ENCODE peak calls at places on chromosomes 5 and 9, in nine cellular contexts. One of them, this sample, is unnamed. For H3K36me3, the result is how much of the 10 kb centered on the place peaks cover.

GRCh38 chr9:112535811-112536210 is 49.2 kb downstream of the KIAA1958 start:
- DNase-seq in uterus: no peak
- DNase-seq in stomach: no peak
- DNase-seq in left ventricle myocardium inferior: no peak
- DNase-seq in psoas muscle: no peak
- DNase-seq in heart right ventricle: no peak
- DNase-seq in heart left ventricle: no peak
- DNase-seq in brain microvascular endothelial cell: peak
- DNase-seq in GM23338: no peak
- DNase-seq in this sample: no peak

GRCh38 chr9:128685636-128686489 is 3.2 kb upstream of the SET start:
- DNase-seq in uterus: no peak
- DNase-seq in stomach: peak
- DNase-seq in left ventricle myocardium inferior: no peak
- DNase-seq in psoas muscle: no peak
- DNase-seq in heart right ventricle: no peak
- DNase-seq in heart left ventricle: no peak
- DNase-seq in brain microvascular endothelial cell: no peak
- DNase-seq in GM23338: no peak
- DNase-seq in this sample: no peak

GRCh38 chr9:124149992-124150391 is 107.8 kb upstream of the NEK6 start:
- DNase-seq in uterus: no peak
- DNase-seq in stomach: no peak
- DNase-seq in left ventricle myocardium inferior: no peak
- DNase-seq in psoas muscle: no peak
- DNase-seq in heart right ventricle: no peak
- DNase-seq in heart left ventricle: no peak
- DNase-seq in brain microvascular endothelial cell: no peak
- DNase-seq in GM23338: peak
- DNase-seq in this sample: no peak

GRCh38 chr9:134950811-134951210 is 33.1 kb upstream of the FCN1 start:
- DNase-seq in uterus: no peak
- DNase-seq in stomach: no peak
- DNase-seq in left ventricle myocardium inferior: no peak
- DNase-seq in psoas muscle: peak
- DNase-seq in heart right ventricle: no peak
- DNase-seq in heart left ventricle: no peak
- DNase-seq in brain microvascular endothelial cell: no peak
- DNase-seq in GM23338: no peak
- DNase-seq in this sample: no peak

GRCh38 chr5:126680215-126680817 is 79.6 kb downstream of the PHAX start:
- DNase-seq in uterus: no peak
- DNase-seq in stomach: no peak
- DNase-seq in left ventricle myocardium inferior: no peak
- DNase-seq in psoas muscle: no peak
- DNase-seq in heart right ventricle: no peak
- DNase-seq in heart left ventricle: no peak
- DNase-seq in brain microvascular endothelial cell: peak
- DNase-seq in GM23338: peak
- DNase-seq in this sample: no peak

GRCh38 chr5:103454774-103455173 is 107.8 kb downstream of the NUDT12 start:
- DNase-seq in uterus: no peak
- DNase-seq in stomach: no peak
- DNase-seq in left ventricle myocardium inferior: no peak
- DNase-seq in psoas muscle: no peak
- DNase-seq in heart right ventricle: no peak
- DNase-seq in heart left ventricle: no peak
- DNase-seq in brain microvascular endothelial cell: no peak
- DNase-seq in GM23338: no peak
- DNase-seq in this sample: no peak

GRCh38 chr5:170597109-170597741 is 93.4 kb downstream of the KCNIP1 start:
- DNase-seq in uterus: no peak
- DNase-seq in stomach: no peak
- DNase-seq in left ventricle myocardium inferior: no peak
- DNase-seq in psoas muscle: peak
- DNase-seq in heart right ventricle: no peak
- DNase-seq in heart left ventricle: no peak
- DNase-seq in brain microvascular endothelial cell: peak
- DNase-seq in GM23338: no peak
- DNase-seq in this sample: no peak

GRCh38 chr5:108564441-108564840 is 182.5 kb upstream of the FBXL17 start:
- DNase-seq in uterus: no peak
- DNase-seq in stomach: no peak
- DNase-seq in left ventricle myocardium inferior: no peak
- DNase-seq in psoas muscle: no peak
- DNase-seq in heart right ventricle: no peak
- DNase-seq in heart left ventricle: no peak
- DNase-seq in brain microvascular endothelial cell: no peak
- DNase-seq in GM23338: peak
- DNase-seq in this sample: no peak

GRCh38 chr9:122498883-122499288 is 11.7 kb upstream of the OR1J2 start:
- DNase-seq in uterus: no peak
- DNase-seq in stomach: no peak
- DNase-seq in left ventricle myocardium inferior: no peak
- DNase-seq in psoas muscle: no peak
- DNase-seq in heart right ventricle: no peak
- DNase-seq in heart left ventricle: no peak
- DNase-seq in brain microvascular endothelial cell: peak
- DNase-seq in GM23338: peak
- DNase-seq in this sample: no peak

GRCh38 chr9:103798620-103799019 is 295.5 kb upstream of the SMC2 start:
- DNase-seq in uterus: no peak
- DNase-seq in stomach: no peak
- DNase-seq in left ventricle myocardium inferior: no peak
- DNase-seq in psoas muscle: no peak
- DNase-seq in heart right ventricle: no peak
- DNase-seq in heart left ventricle: no peak
- DNase-seq in brain microvascular endothelial cell: peak
- DNase-seq in GM23338: no peak
- DNase-seq in this sample: no peak

GRCh38 chr5:116455061-116455460 is 119.6 kb downstream of the SEMA6A start:
- DNase-seq in uterus: no peak
- DNase-seq in stomach: no peak
- DNase-seq in left ventricle myocardium inferior: no peak
- DNase-seq in psoas muscle: no peak
- DNase-seq in heart right ventricle: no peak
- DNase-seq in heart left ventricle: no peak
- DNase-seq in brain microvascular endothelial cell: peak
- DNase-seq in GM23338: no peak
- DNase-seq in this sample: no peak

GRCh38 chr5:169762338-169763095 is 125.4 kb downstream of the DOCK2 start:
- DNase-seq in uterus: no peak
- DNase-seq in stomach: no peak
- DNase-seq in left ventricle myocardium inferior: no peak
- DNase-seq in psoas muscle: no peak
- DNase-seq in heart right ventricle: no peak
- DNase-seq in heart left ventricle: no peak
- DNase-seq in brain microvascular endothelial cell: no peak
- DNase-seq in GM23338: no peak
- DNase-seq in this sample: no peak

GRCh38 chr9:89498845-89499480 is 1.1 kb upstream of the SEMA4D start:
- DNase-seq in uterus: no peak
- DNase-seq in stomach: peak
- DNase-seq in left ventricle myocardium inferior: no peak
- DNase-seq in psoas muscle: no peak
- DNase-seq in heart right ventricle: no peak
- DNase-seq in heart left ventricle: no peak
- DNase-seq in brain microvascular endothelial cell: no peak
- DNase-seq in GM23338: no peak
- DNase-seq in this sample: no peak

GRCh38 chr9:110975278-110975677 is 63.0 kb downstream of the LPAR1 start:
- DNase-seq in uterus: no peak
- DNase-seq in stomach: no peak
- DNase-seq in left ventricle myocardium inferior: no peak
- DNase-seq in psoas muscle: no peak
- DNase-seq in heart right ventricle: no peak
- DNase-seq in heart left ventricle: no peak
- DNase-seq in brain microvascular endothelial cell: no peak
- DNase-seq in GM23338: no peak
- DNase-seq in this sample: no peak
- H3K36me3 ChIP-seq in uterus: under half
- H3K36me3 ChIP-seq in stomach: under half
- H3K36me3 ChIP-seq in left ventricle myocardium inferior: under half
- H3K36me3 ChIP-seq in psoas muscle: under half
- H3K36me3 ChIP-seq in heart right ventricle: under half
- H3K36me3 ChIP-seq in heart left ventricle: under half
- H3K36me3 ChIP-seq in brain microvascular endothelial cell: under half
- H3K36me3 ChIP-seq in GM23338: under half
- H3K36me3 ChIP-seq in this sample: under half

GRCh38 chr5:78637468-78637867 is 11.1 kb downstream of the LHFPL2 start:
- DNase-seq in uterus: no peak
- DNase-seq in stomach: no peak
- DNase-seq in left ventricle myocardium inferior: no peak
- DNase-seq in psoas muscle: no peak
- DNase-seq in heart right ventricle: no peak
- DNase-seq in heart left ventricle: no peak
- DNase-seq in brain microvascular endothelial cell: no peak
- DNase-seq in GM23338: no peak
- DNase-seq in this sample: no peak
- H3K27ac ChIP-seq in uterus: peak
- H3K27ac ChIP-seq in stomach: peak
- H3K27ac ChIP-seq in left ventricle myocardium inferior: peak
- H3K27ac ChIP-seq in psoas muscle: no peak
- H3K27ac ChIP-seq in heart right ventricle: peak
- H3K27ac ChIP-seq in heart left ventricle: peak
- H3K27ac ChIP-seq in brain microvascular endothelial cell: peak
- H3K27ac ChIP-seq in GM23338: no peak
- H3K27ac ChIP-seq in this sample: no peak

DNA sequence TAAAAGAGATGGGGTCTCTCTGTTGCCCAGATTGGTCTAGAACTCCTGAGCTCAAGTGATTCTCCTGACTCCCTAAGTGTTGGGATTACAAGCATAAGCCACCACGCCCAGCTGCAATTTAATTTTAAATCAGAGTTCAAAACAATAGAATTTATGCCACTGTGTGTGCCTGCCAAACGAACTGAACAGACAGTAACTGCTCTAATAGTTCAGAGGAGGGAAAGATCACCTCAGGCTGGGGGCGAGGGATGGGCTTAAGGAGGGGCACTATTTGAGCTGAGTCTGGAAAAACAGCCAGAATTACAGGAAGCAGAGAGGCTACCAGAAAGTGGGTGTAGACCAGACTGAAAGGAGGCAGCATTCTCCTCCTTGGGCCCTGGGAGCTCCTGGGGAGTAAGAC is 12.2 kb downstream of the NOL6 start:
- DNase-seq in uterus: no peak
- DNase-seq in stomach: no peak
- DNase-seq in left ventricle myocardium inferior: no peak
- DNase-seq in psoas muscle: no peak
- DNase-seq in heart right ventricle: no peak
- DNase-seq in heart left ventricle: no peak
- DNase-seq in brain microvascular endothelial cell: no peak
- DNase-seq in GM23338: no peak
- DNase-seq in this sample: no peak
- H3K36me3 ChIP-seq in uterus: under half
- H3K36me3 ChIP-seq in stomach: half or more
- H3K36me3 ChIP-seq in left ventricle myocardium inferior: half or more
- H3K36me3 ChIP-seq in psoas muscle: half or more
- H3K36me3 ChIP-seq in heart right ventricle: half or more
- H3K36me3 ChIP-seq in heart left ventricle: under half
- H3K36me3 ChIP-seq in brain microvascular endothelial cell: half or more
- H3K36me3 ChIP-seq in GM23338: under half
- H3K36me3 ChIP-seq in this sample: under half

GRCh38 chr9:132646726-132647125 is 23.1 kb downstream of the DDX31 start:
- DNase-seq in uterus: no peak
- DNase-seq in stomach: no peak
- DNase-seq in left ventricle myocardium inferior: no peak
- DNase-seq in psoas muscle: no peak
- DNase-seq in heart right ventricle: no peak
- DNase-seq in heart left ventricle: no peak
- DNase-seq in brain microvascular endothelial cell: no peak
- DNase-seq in GM23338: no peak
- DNase-seq in this sample: no peak
- H3K27ac ChIP-seq in uterus: no peak
- H3K27ac ChIP-seq in stomach: no peak
- H3K27ac ChIP-seq in left ventricle myocardium inferior: no peak
- H3K27ac ChIP-seq in psoas muscle: no peak
- H3K27ac ChIP-seq in heart right ventricle: no peak
- H3K27ac ChIP-seq in heart left ventricle: no peak
- H3K27ac ChIP-seq in brain microvascular endothelial cell: peak
- H3K27ac ChIP-seq in GM23338: no peak
- H3K27ac ChIP-seq in this sample: no peak

GRCh38 chr9:127430415-127430814 is 6.2 kb downstream of the ZNF79 start:
- DNase-seq in uterus: no peak
- DNase-seq in stomach: no peak
- DNase-seq in left ventricle myocardium inferior: no peak
- DNase-seq in psoas muscle: no peak
- DNase-seq in heart right ventricle: no peak
- DNase-seq in heart left ventricle: no peak
- DNase-seq in brain microvascular endothelial cell: no peak
- DNase-seq in GM23338: no peak
- DNase-seq in this sample: no peak
- H3K36me3 ChIP-seq in uterus: under half
- H3K36me3 ChIP-seq in stomach: half or more
- H3K36me3 ChIP-seq in left ventricle myocardium inferior: half or more
- H3K36me3 ChIP-seq in psoas muscle: half or more
- H3K36me3 ChIP-seq in heart right ventricle: half or more
- H3K36me3 ChIP-seq in heart left ventricle: half or more
- H3K36me3 ChIP-seq in brain microvascular endothelial cell: under half
- H3K36me3 ChIP-seq in GM23338: under half
- H3K36me3 ChIP-seq in this sample: under half

GRCh38 chr9:137032893-137033292 is 1.0 kb upstream of the FUT7 start:
- DNase-seq in uterus: no peak
- DNase-seq in stomach: no peak
- DNase-seq in left ventricle myocardium inferior: peak
- DNase-seq in psoas muscle: peak
- DNase-seq in heart right ventricle: peak
- DNase-seq in heart left ventricle: peak
- DNase-seq in brain microvascular endothelial cell: no peak
- DNase-seq in GM23338: no peak
- DNase-seq in this sample: no peak
- H3K27ac ChIP-seq in uterus: no peak
- H3K27ac ChIP-seq in stomach: peak
- H3K27ac ChIP-seq in left ventricle myocardium inferior: peak
- H3K27ac ChIP-seq in psoas muscle: no peak
- H3K27ac ChIP-seq in heart right ventricle: no peak
- H3K27ac ChIP-seq in heart left ventricle: no peak
- H3K27ac ChIP-seq in brain microvascular endothelial cell: no peak
- H3K27ac ChIP-seq in GM23338: no peak
- H3K27ac ChIP-seq in this sample: no peak

DNA sequence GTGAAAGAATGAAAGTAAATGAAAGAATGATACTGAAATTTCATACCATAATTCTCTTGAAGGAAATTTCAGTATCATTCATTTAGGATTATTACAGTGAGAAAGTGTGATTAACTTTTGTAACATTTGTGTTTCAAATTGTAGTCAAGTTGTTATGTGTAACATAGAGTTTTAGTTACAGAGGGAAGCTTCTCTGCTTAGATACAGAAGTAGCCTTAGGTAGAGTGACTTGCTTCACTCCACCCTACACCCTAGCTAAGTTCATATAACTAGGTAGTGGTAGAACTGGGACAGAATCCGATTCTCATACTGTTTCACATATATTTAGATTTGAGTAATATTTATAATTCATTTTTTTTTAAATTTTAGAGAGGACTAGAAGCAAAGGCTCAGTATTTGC is 9.0 kb downstream of the RASA1 start:
- DNase-seq in uterus: no peak
- DNase-seq in stomach: no peak
- DNase-seq in left ventricle myocardium inferior: no peak
- DNase-seq in psoas muscle: no peak
- DNase-seq in heart right ventricle: no peak
- DNase-seq in heart left ventricle: no peak
- DNase-seq in brain microvascular endothelial cell: no peak
- DNase-seq in GM23338: no peak
- DNase-seq in this sample: no peak
- H3K36me3 ChIP-seq in uterus: under half
- H3K36me3 ChIP-seq in stomach: under half
- H3K36me3 ChIP-seq in left ventricle myocardium inferior: under half
- H3K36me3 ChIP-seq in psoas muscle: under half
- H3K36me3 ChIP-seq in heart right ventricle: under half
- H3K36me3 ChIP-seq in heart left ventricle: under half
- H3K36me3 ChIP-seq in brain microvascular endothelial cell: under half
- H3K36me3 ChIP-seq in GM23338: under half
- H3K36me3 ChIP-seq in this sample: under half

This sample was measured in pancreas.